ENCODE peak calls at places on chromosomes 7 and 10, in five cellular contexts. One of them, this sample, is unnamed.

GRCh38 chr7:18708204-18708603 is 212.7 kb downstream of the HDAC9 start:
- DNase-seq in DMS79 treated with DMSO at 0.1 percent for 48 hours: no peak
- DNase-seq in hippocampal formation: no peak
- DNase-seq in WTC11: no peak
- DNase-seq in ACHN: no peak
- DNase-seq in this sample: no peak

GRCh38 chr10:62760401-62760800 is 44.1 kb upstream of the ADO start:
- DNase-seq in DMS79 treated with DMSO at 0.1 percent for 48 hours: no peak
- DNase-seq in hippocampal formation: no peak
- DNase-seq in WTC11: no peak
- DNase-seq in ACHN: no peak
- DNase-seq in this sample: no peak

GRCh38 chr7:40739257-40739656 is 604.5 kb downstream of the SUGCT start:
- DNase-seq in DMS79 treated with DMSO at 0.1 percent for 48 hours: no peak
- DNase-seq in hippocampal formation: no peak
- DNase-seq in WTC11: no peak
- DNase-seq in ACHN: no peak
- DNase-seq in this sample: no peak

GRCh38 chr7:12436896-12437535 is 33.4 kb upstream of the VWDE start:
- DNase-seq in DMS79 treated with DMSO at 0.1 percent for 48 hours: no peak
- DNase-seq in hippocampal formation: peak; percentile 17
- DNase-seq in WTC11: peak; percentile 51
- DNase-seq in ACHN: peak; percentile 19
- DNase-seq in this sample: peak; percentile 16

GRCh38 chr10:19416164-19416563 is 367.6 kb downstream of the MALRD1 start:
- DNase-seq in DMS79 treated with DMSO at 0.1 percent for 48 hours: no peak
- DNase-seq in hippocampal formation: no peak
- DNase-seq in WTC11: no peak
- DNase-seq in ACHN: no peak
- DNase-seq in this sample: no peak

GRCh38 chr10:77428776-77429395 is 208.7 kb downstream of the KCNMA1 start:
- DNase-seq in DMS79 treated with DMSO at 0.1 percent for 48 hours: no peak
- DNase-seq in hippocampal formation: no peak
- DNase-seq in WTC11: peak; percentile 59
- DNase-seq in ACHN: peak; percentile 71
- DNase-seq in this sample: no peak

GRCh38 chr10:17984056-17984455 is 32.3 kb downstream of the SLC39A12 start:
- DNase-seq in DMS79 treated with DMSO at 0.1 percent for 48 hours: no peak
- DNase-seq in hippocampal formation: no peak
- DNase-seq in WTC11: no peak
- DNase-seq in ACHN: no peak
- DNase-seq in this sample: no peak

GRCh38 chr7:120272896-120273475 is at the start of gene KCND2:
- DNase-seq in DMS79 treated with DMSO at 0.1 percent for 48 hours: no peak
- DNase-seq in hippocampal formation: no peak
- DNase-seq in WTC11: peak; percentile 54
- DNase-seq in ACHN: no peak
- DNase-seq in this sample: peak; percentile 33

GRCh38 chr7:434891-435486 is 84.7 kb downstream of the PDGFA start:
- DNase-seq in DMS79 treated with DMSO at 0.1 percent for 48 hours: no peak
- DNase-seq in hippocampal formation: no peak
- DNase-seq in WTC11: peak; percentile 77
- DNase-seq in ACHN: no peak
- DNase-seq in this sample: no peak

GRCh38 chr7:83794834-83795233 is 145.9 kb upstream of the SEMA3E start:
- DNase-seq in DMS79 treated with DMSO at 0.1 percent for 48 hours: no peak
- DNase-seq in hippocampal formation: no peak
- DNase-seq in WTC11: no peak
- DNase-seq in ACHN: no peak
- DNase-seq in this sample: no peak

GRCh38 chr7:32335107-32335506 is 155.1 kb downstream of the LSM5 start:
- DNase-seq in DMS79 treated with DMSO at 0.1 percent for 48 hours: no peak
- DNase-seq in hippocampal formation: no peak
- DNase-seq in WTC11: no peak
- DNase-seq in ACHN: peak; percentile 47
- DNase-seq in this sample: no peak

GRCh38 chr7:30681262-30682130 is 760 bp downstream of the CRHR2 start:
- DNase-seq in DMS79 treated with DMSO at 0.1 percent for 48 hours: no peak
- DNase-seq in hippocampal formation: no peak
- DNase-seq in WTC11: peak; percentile 36
- DNase-seq in ACHN: no peak
- DNase-seq in this sample: no peak

GRCh38 chr10:50469288-50469687 is 154.5 kb downstream of the SGMS1 start:
- DNase-seq in DMS79 treated with DMSO at 0.1 percent for 48 hours: no peak
- DNase-seq in hippocampal formation: no peak
- DNase-seq in WTC11: no peak
- DNase-seq in ACHN: no peak
- DNase-seq in this sample: no peak

GRCh38 chr10:7260912-7261700 is 149.7 kb downstream of the SFMBT2 start:
- DNase-seq in DMS79 treated with DMSO at 0.1 percent for 48 hours: no peak
- DNase-seq in hippocampal formation: no peak
- DNase-seq in WTC11: no peak
- DNase-seq in ACHN: no peak
- DNase-seq in this sample: no peak

GRCh38 chr7:683526-684205 is 42.8 kb upstream of the DNAAF5 start:
- DNase-seq in DMS79 treated with DMSO at 0.1 percent for 48 hours: no peak
- DNase-seq in hippocampal formation: no peak
- DNase-seq in WTC11: no peak
- DNase-seq in ACHN: no peak
- DNase-seq in this sample: no peak

GRCh38 chr10:79387974-79388850 is 40.9 kb downstream of the PPIF start:
- DNase-seq in DMS79 treated with DMSO at 0.1 percent for 48 hours: no peak
- DNase-seq in hippocampal formation: no peak
- DNase-seq in WTC11: no peak
- DNase-seq in ACHN: no peak
- DNase-seq in this sample: no peak

GRCh38 chr7:110803602-110804143 is 287.3 kb upstream of the LRRN3 start:
- DNase-seq in DMS79 treated with DMSO at 0.1 percent for 48 hours: no peak
- DNase-seq in hippocampal formation: no peak
- DNase-seq in WTC11: no peak
- DNase-seq in ACHN: no peak
- DNase-seq in this sample: no peak

GRCh38 chr10:88542522-88542921 is 40.6 kb downstream of the RNLS start:
- DNase-seq in DMS79 treated with DMSO at 0.1 percent for 48 hours: no peak
- DNase-seq in hippocampal formation: no peak
- DNase-seq in WTC11: no peak
- DNase-seq in ACHN: no peak
- DNase-seq in this sample: no peak

GRCh38 chr7:158495780-158496179 is 91.8 kb downstream of the PTPRN2 start:
- DNase-seq in DMS79 treated with DMSO at 0.1 percent for 48 hours: peak; percentile 84
- DNase-seq in hippocampal formation: no peak
- DNase-seq in WTC11: peak; percentile 59
- DNase-seq in ACHN: peak; percentile 49
- DNase-seq in this sample: no peak

GRCh38 chr10:75547391-75548298 is 116.2 kb downstream of the LRMDA start:
- DNase-seq in DMS79 treated with DMSO at 0.1 percent for 48 hours: no peak
- DNase-seq in hippocampal formation: no peak
- DNase-seq in WTC11: no peak
- DNase-seq in ACHN: peak; percentile 75
- DNase-seq in this sample: no peak

GRCh38 chr10:112383325-112383724 is 9.4 kb downstream of the ACSL5 start:
- DNase-seq in DMS79 treated with DMSO at 0.1 percent for 48 hours: no peak
- DNase-seq in hippocampal formation: no peak
- DNase-seq in WTC11: no peak
- DNase-seq in ACHN: peak; percentile 74
- DNase-seq in this sample: no peak

GRCh38 chr7:43136064-43136463 is 23.6 kb downstream of the HECW1 start:
- DNase-seq in DMS79 treated with DMSO at 0.1 percent for 48 hours: no peak
- DNase-seq in hippocampal formation: no peak
- DNase-seq in WTC11: no peak
- DNase-seq in ACHN: no peak
- DNase-seq in this sample: no peak

GRCh38 chr10:43384252-43385221 is 13.1 kb downstream of the FXYD4 start:
- DNase-seq in DMS79 treated with DMSO at 0.1 percent for 48 hours: no peak
- DNase-seq in hippocampal formation: no peak
- DNase-seq in WTC11: no peak
- DNase-seq in ACHN: no peak
- DNase-seq in this sample: no peak

GRCh38 chr7:12303507-12303906 is 92.4 kb downstream of the TMEM106B start:
- DNase-seq in DMS79 treated with DMSO at 0.1 percent for 48 hours: peak; percentile 23
- DNase-seq in hippocampal formation: no peak
- DNase-seq in WTC11: no peak
- DNase-seq in ACHN: no peak
- DNase-seq in this sample: no peak

GRCh38 chr10:132452216-132452650 is 55.2 kb downstream of the PWWP2B start:
- DNase-seq in DMS79 treated with DMSO at 0.1 percent for 48 hours: no peak
- DNase-seq in hippocampal formation: no peak
- DNase-seq in WTC11: no peak
- DNase-seq in ACHN: no peak
- DNase-seq in this sample: no peak

GRCh38 chr7:86407291-86407690 is 236.4 kb upstream of the GRM3 start:
- DNase-seq in DMS79 treated with DMSO at 0.1 percent for 48 hours: no peak
- DNase-seq in hippocampal formation: no peak
- DNase-seq in WTC11: no peak
- DNase-seq in ACHN: no peak
- DNase-seq in this sample: no peak

GRCh38 chr10:47101807-47102206 is 190.6 kb downstream of the PTPN20 start:
- DNase-seq in DMS79 treated with DMSO at 0.1 percent for 48 hours: no peak
- DNase-seq in hippocampal formation: no peak
- DNase-seq in WTC11: no peak
- DNase-seq in ACHN: no peak
- DNase-seq in this sample: no peak

GRCh38 chr10:88693392-88694020 is 12.5 kb upstream of the LIPK start:
- DNase-seq in DMS79 treated with DMSO at 0.1 percent for 48 hours: no peak
- DNase-seq in hippocampal formation: no peak
- DNase-seq in WTC11: no peak
- DNase-seq in ACHN: peak; percentile 25
- DNase-seq in this sample: no peak

GRCh38 chr7:55535637-55536016 is 36.7 kb downstream of the VOPP1 start:
- DNase-seq in DMS79 treated with DMSO at 0.1 percent for 48 hours: no peak
- DNase-seq in hippocampal formation: no peak
- DNase-seq in WTC11: no peak
- DNase-seq in ACHN: no peak
- DNase-seq in this sample: no peak

GRCh38 chr10:102628451-102628911 is 15.8 kb upstream of the TRIM8 start:
- DNase-seq in DMS79 treated with DMSO at 0.1 percent for 48 hours: no peak
- DNase-seq in hippocampal formation: peak; percentile 81
- DNase-seq in WTC11: no peak
- DNase-seq in ACHN: peak; percentile 40
- DNase-seq in this sample: peak; percentile 55

GRCh38 chr7:229184-229964 is 37.0 kb downstream of the FAM20C start:
- DNase-seq in DMS79 treated with DMSO at 0.1 percent for 48 hours: no peak
- DNase-seq in hippocampal formation: no peak
- DNase-seq in WTC11: no peak
- DNase-seq in ACHN: peak; percentile 79
- DNase-seq in this sample: no peak

GRCh38 chr7:131633342-131633843 is 77.0 kb upstream of the PODXL start:
- DNase-seq in DMS79 treated with DMSO at 0.1 percent for 48 hours: no peak
- DNase-seq in hippocampal formation: no peak
- DNase-seq in WTC11: no peak
- DNase-seq in ACHN: no peak
- DNase-seq in this sample: no peak

GRCh38 chr7:75623390-75624133 is 115.2 kb downstream of the HIP1 start:
- DNase-seq in DMS79 treated with DMSO at 0.1 percent for 48 hours: peak; percentile 97
- DNase-seq in hippocampal formation: no peak
- DNase-seq in WTC11: peak; percentile 12
- DNase-seq in ACHN: no peak
- DNase-seq in this sample: peak; percentile 59

GRCh38 chr10:35640951-35641429 is 1.1 kb downstream of the FZD8 start:
- DNase-seq in DMS79 treated with DMSO at 0.1 percent for 48 hours: peak; percentile 7
- DNase-seq in hippocampal formation: no peak
- DNase-seq in WTC11: peak; percentile 71
- DNase-seq in ACHN: peak; percentile 65
- DNase-seq in this sample: peak; percentile 29

GRCh38 chr10:12534824-12535223 is 185.5 kb downstream of the CAMK1D start:
- DNase-seq in DMS79 treated with DMSO at 0.1 percent for 48 hours: no peak
- DNase-seq in hippocampal formation: no peak
- DNase-seq in WTC11: no peak
- DNase-seq in ACHN: no peak
- DNase-seq in this sample: no peak

GRCh38 chr7:120841608-120842007 is 16.3 kb downstream of the TSPAN12 start:
- DNase-seq in DMS79 treated with DMSO at 0.1 percent for 48 hours: no peak
- DNase-seq in hippocampal formation: no peak
- DNase-seq in WTC11: no peak
- DNase-seq in ACHN: peak; percentile 8
- DNase-seq in this sample: no peak

This sample was measured in substantia nigra.